ENCODE peak calls at places on chromosomes 6 and 20, in five cellular contexts. V, T, E, J and C are unnamed samples.

GRCh38 chr20:635609-636338 is 17.2 kb downstream of the SRXN1 start:
- DNase-seq in V (no peak), T (no peak), E (no peak), J (no peak), C (no peak)

GRCh38 chr6:134123666-134124208 is 71.3 kb upstream of the SLC2A12 start:
- DNase-seq in V (peak), T (no peak), E (peak), J (no peak), C (peak)

GRCh38 chr6:157019115-157019628 is 242.0 kb downstream of the ARID1B start:
- DNase-seq in V (no peak), T (no peak), E (peak), J (no peak), C (no peak)

GRCh38 chr20:10637062-10637559 is 36.7 kb downstream of the JAG1 start:
- DNase-seq in V (peak), T (peak), E (peak), J (no peak), C (no peak)

GRCh38 chr6:14924126-14925024 is 321.5 kb upstream of the JARID2 start:
- DNase-seq in V (no peak), T (peak), E (no peak), J (no peak), C (no peak)

GRCh38 chr6:91487729-91488392 is 901.0 kb upstream of the MAP3K7 start:
- DNase-seq in V (no peak), T (no peak), E (no peak), J (no peak), C (no peak)

GRCh38 chr6:163572612-163573011 is 158.1 kb downstream of the QKI start:
- DNase-seq in V (peak), T (no peak), E (no peak), J (no peak), C (no peak)

GRCh38 chr6:72651967-72652956 is 30.4 kb downstream of the KCNQ5 start:
- DNase-seq in V (no peak), T (no peak), E (no peak), J (no peak), C (no peak)

GRCh38 chr20:23244207-23244915 is 106.2 kb upstream of the NXT1 start:
- DNase-seq in V (no peak), T (no peak), E (peak), J (no peak), C (no peak)

GRCh38 chr6:8958894-8959511 is 523.7 kb upstream of the SLC35B3 start:
- DNase-seq in V (peak), T (no peak), E (no peak), J (no peak), C (no peak)

GRCh38 chr6:51854876-51855275 is 232.5 kb downstream of the PKHD1 start:
- DNase-seq in V (no peak), T (no peak), E (no peak), J (no peak), C (no peak)

GRCh38 chr6:108562503-108562993 is 1.8 kb downstream of the FOXO3 start:
- DNase-seq in V (peak), T (peak), E (peak), J (no peak), C (no peak)

GRCh38 chr6:45610374-45610773 is 232.6 kb upstream of the SUPT3H start:
- DNase-seq in V (no peak), T (no peak), E (no peak), J (no peak), C (no peak)

GRCh38 chr20:58327211-58327610 is 17.7 kb downstream of the RAB22A start:
- DNase-seq in V (no peak), T (peak), E (no peak), J (no peak), C (no peak)

GRCh38 chr20:22577515-22578220 is 6.7 kb downstream of the FOXA2 start:
- DNase-seq in V (no peak), T (no peak), E (no peak), J (no peak), C (no peak)

GRCh38 chr6:133568970-133569889 is 319.7 kb upstream of the TCF21 start:
- DNase-seq in V (peak), T (peak), E (peak), J (peak), C (no peak)

GRCh38 chr6:44157152-44157521 is 1.5 kb upstream of the CAPN11 start:
- DNase-seq in V (no peak), T (no peak), E (no peak), J (no peak), C (no peak)

GRCh38 chr6:4829089-4829488 is 52.9 kb downstream of the CDYL start:
- DNase-seq in V (no peak), T (no peak), E (no peak), J (no peak), C (no peak)
- H3K4me3 ChIP-seq in V (no peak), T (no peak), E (no peak), J (no peak), C (no peak)

GRCh38 chr20:59770270-59770669 is 163.2 kb downstream of the SYCP2 start:
- DNase-seq in V (no peak), T (no peak), E (no peak), J (no peak), C (no peak)
- TF ChIP-seq CTCF in V (peak), T (no peak), E (no peak), J (no peak), C (no peak)

GRCh38 chr20:11982958-11983470 is 65.3 kb downstream of the BTBD3 start:
- DNase-seq in V (no peak), T (no peak), E (no peak), J (no peak), C (no peak)
- H3K4me3 ChIP-seq in V (no peak), T (no peak), E (no peak), J (no peak), C (no peak)

GRCh38 chr6:7939186-7939863 is 28.7 kb upstream of the TXNDC5 start:
- DNase-seq in V (no peak), T (no peak), E (no peak), J (no peak), C (no peak)

GRCh38 chr6:7938562-7939185 is 28.1 kb upstream of the TXNDC5 start:
- DNase-seq in V (no peak), T (no peak), E (no peak), J (no peak), C (no peak)

DNA sequence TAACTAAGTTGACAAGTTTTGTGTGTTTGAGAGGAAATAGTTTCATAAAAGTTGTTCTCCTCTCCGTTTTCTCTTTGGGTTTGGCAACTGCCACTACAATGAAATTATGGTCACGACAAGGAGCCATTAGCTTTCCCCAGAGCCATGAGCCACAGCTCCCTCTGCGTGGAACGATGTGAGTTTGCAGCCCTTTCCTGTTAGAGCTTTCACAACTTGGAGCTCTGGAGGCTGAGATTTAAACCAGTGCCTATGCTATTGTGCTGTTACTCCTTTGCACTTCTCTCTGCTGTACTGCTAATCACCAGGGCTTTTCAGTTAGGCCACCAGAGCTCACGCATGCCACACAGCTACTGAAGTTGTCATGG is 29.3 kb upstream of the TXNDC5 start:
- DNase-seq in V (no peak), T (no peak), E (no peak), J (no peak), C (no peak)
- TF ChIP-seq CTCF in V (no peak), T (no peak), E (no peak), J (no peak), C (no peak)

GRCh38 chr6:159594106-159594749 is 98.8 kb downstream of the SOD2 start:
- DNase-seq in V (peak), T (no peak), E (peak), J (no peak), C (peak)

GRCh38 chr6:159590794-159591193 is 102.2 kb downstream of the SOD2 start:
- DNase-seq in V (no peak), T (no peak), E (no peak), J (no peak), C (no peak)

GRCh38 chr6:159595173-159595572 is 97.9 kb downstream of the SOD2 start:
- DNase-seq in V (peak), T (no peak), E (peak), J (no peak), C (peak)

DNA sequence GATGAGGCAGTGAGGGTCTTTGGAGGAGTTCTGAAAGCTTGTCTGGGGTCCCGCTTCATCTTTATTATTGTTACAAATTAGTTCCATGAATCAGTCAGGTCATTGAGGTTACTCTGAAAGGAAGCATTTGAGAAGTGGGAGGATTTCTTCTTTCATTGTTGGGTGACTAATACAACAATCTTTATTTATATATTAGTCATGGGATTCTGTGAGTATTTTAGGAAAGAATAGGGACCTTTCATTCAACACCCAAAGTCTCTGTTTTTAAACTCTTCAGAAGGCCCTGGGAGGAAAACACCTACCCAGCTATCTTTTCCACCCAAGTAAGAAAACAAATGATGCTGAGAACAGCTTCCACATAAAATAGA is 98.3 kb downstream of the SOD2 start:
- DNase-seq in V (peak), T (no peak), E (peak), J (no peak), C (peak)
- H3K4me3 ChIP-seq in V (no peak), T (no peak), E (no peak), J (no peak), C (no peak)

DNA sequence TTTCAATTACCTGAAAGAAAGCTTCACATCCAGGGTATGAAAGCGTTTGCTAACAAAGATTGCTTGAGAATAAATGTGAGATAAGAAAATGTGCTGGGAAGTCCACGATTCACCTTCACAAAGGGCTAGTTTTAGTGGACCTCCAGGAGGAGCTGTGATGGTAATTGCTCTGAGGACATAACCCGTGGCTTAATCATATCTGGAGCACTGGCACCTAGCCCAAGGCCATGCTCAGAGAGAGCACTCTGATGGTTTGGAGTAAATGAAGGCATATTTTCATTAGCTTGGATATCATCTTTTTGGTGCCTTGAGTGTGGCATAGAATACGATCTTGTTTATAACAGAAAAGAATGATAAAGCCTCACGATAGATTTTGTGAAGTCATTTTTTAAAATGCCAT is 46.9 kb upstream of the BACH2 start:
- DNase-seq in V (peak), T (peak), E (peak), J (no peak), C (no peak)
- TF ChIP-seq CTCF in V (no peak), T (no peak), E (peak), J (no peak), C (peak)

GRCh38 chr6:5031150-5031549 is 27.3 kb upstream of the RPP40 start:
- DNase-seq in V (no peak), T (no peak), E (no peak), J (no peak), C (no peak)
- H3K4me3 ChIP-seq in V (no peak), T (no peak), E (no peak), J (no peak), C (no peak)